ENCODE peak calls at places on chromosomes 7 and 10, in ten cellular contexts. W, V, A, P, K, G, J, Y, E and H are unnamed samples.

GRCh38 chr10:118166951-118167350 is 120.2 kb upstream of the RAB11FIP2 start:
- DNase-seq in W (no peak), K (no peak), G (no peak), V (no peak), A (no peak), Y (no peak), J (no peak), P (no peak), E (no peak), H (peak)

GRCh38 chr10:119762035-119762434 is 36.2 kb downstream of the INPP5F start:
- DNase-seq in K (no peak), P (no peak), E (no peak), W (no peak), A (no peak), V (no peak), G (no peak), J (no peak), Y (no peak), H (no peak)

GRCh38 chr10:132232553-132232949 is 45.8 kb downstream of the DPYSL4 start:
- DNase-seq in W (no peak), K (no peak), J (no peak), A (no peak), E (no peak), Y (no peak), P (peak), V (no peak), G (no peak), H (no peak)

GRCh38 chr10:73917566-73918305 is 6.8 kb downstream of the PLAU start:
- DNase-seq in K (no peak), P (no peak), A (no peak), V (no peak), G (no peak), E (no peak), Y (no peak), W (no peak), J (no peak), H (no peak)

GRCh38 chr10:118213456-118213855 is 128.7 kb downstream of the FAM204A start:
- DNase-seq in P (no peak), E (no peak), W (no peak), J (no peak), G (no peak), K (no peak), V (no peak), Y (no peak), A (no peak), H (no peak)

GRCh38 chr10:86170255-86171153 is 196.1 kb downstream of the GRID1 start:
- DNase-seq in P (no peak), G (no peak), Y (no peak), J (peak), V (no peak), K (no peak), W (no peak), A (peak), E (no peak), H (no peak)

GRCh38 chr7:158829021-158829341 is 328 bp downstream of the ESYT2 start:
- DNase-seq in G (peak), W (peak), P (no peak), K (peak), A (peak), E (no peak), J (peak), Y (no peak), V (no peak), H (peak)

GRCh38 chr7:68550027-68550426 is 1048.2 kb upstream of the AUTS2 start:
- DNase-seq in K (no peak), G (no peak), E (no peak), P (no peak), A (no peak), V (no peak), J (no peak), W (no peak), Y (no peak), H (no peak)

GRCh38 chr10:70584941-70585544 is 17.5 kb downstream of the PRF1 start:
- DNase-seq in G (peak), P (no peak), J (peak), Y (no peak), E (no peak), K (no peak), A (peak), W (peak), V (no peak), H (peak)

GRCh38 chr10:79628083-79628482 is 17.3 kb downstream of the SFTPA1 start:
- DNase-seq in K (no peak), A (no peak), E (no peak), V (no peak), W (no peak), J (no peak), P (no peak), G (no peak), Y (no peak), H (no peak)

GRCh38 chr10:31758495-31758894 is 170.1 kb downstream of the ARHGAP12 start:
- DNase-seq in E (no peak), P (no peak), J (no peak), A (no peak), V (no peak), W (no peak), Y (no peak), K (no peak), G (no peak), H (peak)

GRCh38 chr7:36670585-36671431 is 53.5 kb downstream of the AOAH start:
- DNase-seq in E (no peak), Y (peak), W (peak), K (no peak), G (peak), V (no peak), A (peak), J (no peak), P (no peak), H (peak)

GRCh38 chr10:100024741-100025140 is 15.0 kb upstream of the DNMBP start:
- DNase-seq in Y (no peak), E (no peak), V (no peak), W (no peak), K (no peak), G (no peak), J (no peak), P (no peak), A (no peak), H (no peak)

GRCh38 chr7:157009170-157009777 is 1.2 kb downstream of the MNX1 start:
- DNase-seq in J (peak), W (no peak), K (no peak), E (no peak), P (no peak), A (no peak), V (no peak), G (no peak), Y (no peak), H (no peak)

GRCh38 chr7:35483568-35483967 is 211.4 kb downstream of the HERPUD2 start:
- DNase-seq in W (no peak), K (no peak), J (no peak), G (no peak), A (no peak), Y (no peak), E (no peak), V (no peak), P (no peak), H (no peak)

GRCh38 chr7:106110238-106110560 is 1.9 kb downstream of the SYPL1 start:
- DNase-seq in V (no peak), J (no peak), W (peak), G (no peak), A (no peak), Y (no peak), K (no peak), E (no peak), P (no peak), H (no peak)

GRCh38 chr7:43244782-43245181 is 132.3 kb downstream of the HECW1 start:
- DNase-seq in K (no peak), J (no peak), W (no peak), Y (no peak), A (no peak), E (no peak), V (no peak), P (no peak), G (no peak), H (no peak)

GRCh38 chr7:100434297-100435144 is 1.8 kb downstream of the PPP1R35 start:
- DNase-seq in K (no peak), V (no peak), A (no peak), P (no peak), W (peak), G (no peak), Y (no peak), E (no peak), J (no peak), H (no peak)

GRCh38 chr7:155788616-155789000 is 23.7 kb downstream of the SHH start:
- DNase-seq in Y (no peak), E (no peak), V (no peak), J (no peak), K (no peak), P (no peak), W (no peak), A (no peak), G (no peak), H (no peak)

GRCh38 chr7:103569621-103570305 is 123.8 kb upstream of the SLC26A5 start:
- DNase-seq in W (no peak), Y (no peak), V (no peak), K (no peak), E (no peak), J (no peak), A (no peak), G (no peak), P (no peak), H (no peak)

GRCh38 chr10:112842832-112843360 is 107.2 kb upstream of the TCF7L2 start:
- DNase-seq in E (no peak), J (no peak), Y (no peak), V (no peak), P (no peak), A (no peak), K (no peak), W (peak), G (no peak), H (peak)

GRCh38 chr10:132618158-132618924 is 80.8 kb downstream of the INPP5A start:
- DNase-seq in P (no peak), A (no peak), W (no peak), J (no peak), Y (peak), G (no peak), K (no peak), E (no peak), V (no peak), H (peak)

GRCh38 chr7:114370177-114370576 is 44.4 kb upstream of the FOXP2 start:
- DNase-seq in E (no peak), J (no peak), Y (no peak), A (no peak), G (no peak), V (no peak), W (no peak), P (no peak), K (no peak), H (no peak)

GRCh38 chr10:106643521-106643920 is 521.0 kb downstream of the SORCS1 start:
- DNase-seq in E (no peak), P (no peak), W (no peak), K (no peak), V (no peak), J (no peak), G (no peak), A (no peak), Y (no peak), H (no peak)

GRCh38 chr7:137667633-137668387 is 179.0 kb downstream of the DGKI start:
- DNase-seq in E (no peak), K (peak), Y (no peak), W (no peak), J (no peak), G (no peak), A (no peak), P (no peak), V (no peak), H (peak)

GRCh38 chr10:5904227-5904626 is 14.2 kb downstream of the FBH1 start:
- DNase-seq in K (no peak), E (no peak), W (no peak), V (no peak), J (no peak), A (no peak), P (no peak), Y (no peak), G (no peak), H (no peak)

GRCh38 chr7:139284252-139284896 is 53.3 kb downstream of the UBN2 start:
- DNase-seq in W (peak), Y (no peak), A (no peak), E (no peak), G (peak), K (no peak), J (no peak), V (no peak), P (no peak), H (no peak)

GRCh38 chr10:87862644-87863101 is 660 bp downstream of the KLLN start:
- DNase-seq in Y (no peak), A (no peak), P (no peak), E (no peak), G (no peak), K (no peak), J (no peak), W (no peak), V (no peak), H (no peak)

GRCh38 chr10:27319752-27320561 is 79.4 kb upstream of the ACBD5 start:
- DNase-seq in A (no peak), W (peak), K (peak), J (peak), P (peak), V (no peak), E (peak), G (peak), Y (peak), H (peak)

GRCh38 chr7:32587431-32587948 is 92.2 kb downstream of the AVL9 start:
- DNase-seq in E (no peak), G (no peak), V (no peak), W (peak), A (peak), P (no peak), J (no peak), Y (no peak), K (peak), H (peak)

GRCh38 chr7:504221-505081 is 15.2 kb downstream of the PDGFA start:
- DNase-seq in V (peak), K (no peak), P (peak), W (no peak), G (no peak), J (peak), A (peak), E (no peak), Y (no peak), H (no peak)

GRCh38 chr10:111600772-111601171 is 523.9 kb downstream of the ADRA2A start:
- DNase-seq in E (no peak), P (peak), W (no peak), Y (peak), G (peak), K (no peak), V (no peak), J (no peak), A (no peak), H (no peak)

GRCh38 chr7:74000489-74001149 is 27.4 kb upstream of the ELN start:
- DNase-seq in E (no peak), Y (no peak), A (no peak), K (no peak), P (no peak), G (no peak), J (no peak), V (no peak), W (no peak), H (no peak)

GRCh38 chr10:5565671-5566581 is 41.2 kb downstream of the CALML3 start:
- DNase-seq in V (peak), E (peak), W (no peak), A (peak), P (peak), K (peak), G (no peak), Y (no peak), J (peak), H (peak)

GRCh38 chr7:150855046-150855445 is 2.7 kb downstream of the AOC1 start:
- DNase-seq in W (no peak), E (no peak), Y (no peak), V (peak), J (peak), P (no peak), G (no peak), A (no peak), K (no peak), H (no peak)

GRCh38 chr7:19106308-19107141 is 10.9 kb downstream of the TWIST1 start:
- DNase-seq in K (no peak), A (no peak), Y (no peak), P (no peak), E (no peak), V (no peak), G (peak), J (no peak), W (peak), H (peak)

GRCh38 chr10:76647276-76647675 is 990.3 kb downstream of the KCNMA1 start:
- DNase-seq in W (no peak), J (no peak), K (peak), G (no peak), P (no peak), E (no peak), V (no peak), Y (no peak), A (no peak), H (peak)

DNA sequence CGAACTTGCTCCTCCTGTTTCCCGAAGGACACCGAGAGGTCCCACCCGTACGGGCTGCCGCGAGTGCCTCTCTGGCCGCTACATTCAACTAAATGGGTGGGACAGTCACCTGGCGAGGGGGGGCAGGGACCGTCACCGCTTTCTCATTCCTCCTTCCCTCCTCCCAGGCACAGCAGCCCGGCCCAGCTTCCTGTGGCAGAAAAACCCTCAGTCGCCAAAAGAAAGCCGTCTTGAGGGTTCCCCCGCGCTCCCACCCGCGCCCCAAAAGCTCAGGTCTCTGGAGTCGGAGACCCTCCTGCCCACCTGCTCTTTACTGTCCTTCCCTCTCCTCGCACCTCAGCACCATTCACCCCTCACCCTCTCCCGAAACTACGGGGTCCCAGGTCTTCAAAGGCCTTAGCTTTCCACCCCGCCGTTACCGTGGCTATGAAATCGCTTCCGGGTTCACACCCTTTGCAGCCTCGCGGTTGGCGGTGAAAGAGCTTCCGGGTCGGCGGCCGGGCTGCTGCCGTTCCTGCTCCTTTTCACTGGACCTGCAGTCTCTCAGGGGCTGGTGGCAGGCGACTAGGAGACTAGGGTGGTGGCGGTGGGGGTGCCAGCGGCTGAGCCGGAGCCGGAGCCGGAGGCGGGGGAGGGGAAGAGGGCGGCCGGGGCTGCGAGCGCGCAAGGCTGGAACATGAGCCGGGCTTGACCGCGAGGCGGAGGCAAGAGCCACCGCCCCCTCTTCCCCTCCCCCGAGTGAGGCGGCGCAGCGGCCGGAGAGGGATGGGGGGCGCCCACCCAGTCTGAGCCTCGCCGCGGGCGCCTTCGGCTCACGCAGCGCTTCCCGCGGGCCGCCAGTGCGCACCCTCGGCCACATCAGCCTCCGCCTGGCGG is at the start of the genes ANKIB1 and KRIT1:
- DNase-seq in K (peak), Y (peak), P (peak), G (peak), W (peak), E (peak), J (peak), A (peak), V (peak), H (peak)
- TF ChIP-seq CTCF in K (no peak), Y (peak), P (peak), G (no peak), W (no peak), E (peak), J (no peak), A (no peak), V (no peak), H (no peak)

GRCh38 chr10:102648269-102648888 is 4.1 kb downstream of the TRIM8 start:
- DNase-seq in Y (no peak), G (no peak), K (no peak), W (no peak), J (no peak), P (no peak), A (no peak), E (no peak), V (no peak), H (no peak)
- H3K4me3 ChIP-seq in Y (peak), G (no peak), K (peak), W (no peak), J (peak), P (peak), A (peak), E (peak), V (peak), H (no peak)

GRCh38 chr10:33114451-33114944 is 156.5 kb upstream of the ITGB1 start:
- DNase-seq in G (no peak), A (no peak), P (no peak), K (peak), Y (no peak), W (no peak), J (no peak), V (no peak), E (no peak), H (peak)

GRCh38 chr10:33117816-33118215 is 159.8 kb upstream of the ITGB1 start:
- DNase-seq in G (no peak), J (peak), A (no peak), P (no peak), K (no peak), E (no peak), W (no peak), Y (no peak), V (no peak), H (no peak)

GRCh38 chr10:33115720-33116119 is 157.7 kb upstream of the ITGB1 start:
- DNase-seq in Y (no peak), P (no peak), G (no peak), W (no peak), V (no peak), J (peak), K (peak), A (no peak), E (no peak), H (peak)

GRCh38 chr10:33113111-33113856 is 155.3 kb upstream of the ITGB1 start:
- DNase-seq in J (no peak), V (no peak), Y (no peak), A (no peak), G (no peak), W (no peak), E (no peak), K (peak), P (no peak), H (peak)

DNA sequence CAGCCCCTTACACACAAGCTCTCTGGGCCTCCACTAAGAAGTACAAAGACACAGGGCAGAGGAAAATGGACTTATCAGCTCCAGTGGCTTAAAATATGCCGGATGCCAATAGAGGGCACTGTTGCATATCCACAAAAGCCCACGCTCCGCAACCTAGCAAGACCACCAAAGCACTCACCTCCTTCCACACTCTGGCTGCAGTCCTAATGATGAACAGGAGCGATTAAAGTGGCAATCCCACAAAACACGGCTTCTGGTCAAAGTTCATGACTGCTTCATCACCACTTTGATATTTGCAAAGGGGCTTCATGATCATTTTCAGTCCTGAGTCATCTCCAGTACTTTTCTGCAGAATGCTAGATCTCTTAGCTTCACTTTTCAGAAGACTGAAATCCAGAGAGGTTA is 158.3 kb upstream of the ITGB1 start:
- DNase-seq in P (no peak), J (no peak), Y (no peak), K (peak), V (no peak), W (peak), A (peak), E (no peak), G (peak), H (peak)
- TF ChIP-seq CTCF in P (peak), J (peak), Y (peak), K (peak), V (peak), W (peak), A (no peak), E (peak), G (peak), H (peak)

GRCh38 chr10:114684085-114684821 is 26.2 kb upstream of the ABLIM1 start:
- DNase-seq in Y (no peak), E (no peak), K (peak), V (peak), W (no peak), J (peak), A (peak), P (peak), G (no peak), H (peak)
- H3K4me3 ChIP-seq in Y (no peak), E (no peak), K (peak), V (peak), W (no peak), J (peak), A (no peak), P (peak), G (no peak), H (no peak)

DNA sequence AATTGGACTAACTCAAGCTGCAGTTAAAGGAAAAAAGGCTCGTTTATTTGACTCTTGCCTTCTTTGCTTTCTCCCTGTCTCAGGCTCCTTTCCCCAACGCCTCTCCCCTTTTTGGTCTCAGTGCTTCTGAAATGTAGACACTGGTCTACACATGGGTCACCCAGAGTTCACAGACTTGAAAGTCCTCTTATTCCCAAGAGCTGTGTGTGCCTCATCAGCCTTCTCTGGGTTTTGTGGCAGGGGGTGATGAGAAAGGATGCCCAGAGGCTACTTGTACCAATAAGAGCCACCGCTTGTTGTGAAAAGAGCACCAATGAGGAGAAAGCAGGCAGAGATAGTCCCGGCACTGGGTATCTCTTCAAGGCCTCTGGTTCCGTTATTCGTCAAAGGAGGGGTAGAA is 125.7 kb downstream of the BICC1 start:
- DNase-seq in P (no peak), G (no peak), A (no peak), J (no peak), E (no peak), Y (no peak), V (no peak), K (peak), W (no peak), H (peak)
- TF ChIP-seq CTCF in P (no peak), G (no peak), A (no peak), J (no peak), E (no peak), Y (no peak), V (no peak), K (no peak), W (no peak), H (no peak)